ENCODE peak calls at places on chromosomes 16 and 17, in seven cellular contexts. A is fibroblast of pulmonary artery, M is H9, H is dorsolateral prefrontal cortex, X is NCI-H748 treated with DMSO at 0.1 percent for 48 hours, B is epithelial cell of prostate, Z is Right ventricle myocardium superior. I is an unnamed sample.
A peak's percentile ranks its signal among the peaks of the same experiment; 100 is the strongest.

GRCh38 chr16:68656771-68657170 is 11.7 kb downstream of the CDH3 start:
- DNase-seq in B (no peak), A (no peak), Z (no peak), H (no peak), X (no peak), M (no peak), I (peak; percentile 93)

GRCh38 chr17:30922235-30922993 is 669 bp downstream of the ADAP2 start:
- DNase-seq in M (peak; percentile 62), A (no peak), H (no peak), B (no peak), X (no peak), Z (peak; percentile 46), I (peak; percentile 18)

GRCh38 chr17:76551685-76552084 is 11.8 kb downstream of the PRCD start:
- DNase-seq in H (no peak), Z (no peak), X (no peak), B (no peak), M (no peak), A (no peak), I (no peak)

GRCh38 chr16:86224126-86224525 is 286.2 kb upstream of the FOXF1 start:
- DNase-seq in H (no peak), M (no peak), X (no peak), A (no peak), B (no peak), Z (no peak), I (no peak)

GRCh38 chr17:76275382-76276068 is 10.4 kb downstream of the UBALD2 start:
- DNase-seq in M (no peak), H (no peak), B (no peak), X (no peak), Z (no peak), A (no peak), I (no peak)

GRCh38 chr17:41352597-41353366 is 2.2 kb upstream of the KRT33A start:
- DNase-seq in M (no peak), H (no peak), A (no peak), X (no peak), B (no peak), Z (no peak), I (no peak)

GRCh38 chr17:68807998-68808772 is 147.0 kb downstream of the ABCA8 start:
- DNase-seq in X (no peak), A (no peak), M (no peak), H (no peak), B (no peak), Z (no peak), I (no peak)

GRCh38 chr17:47741793-47742145 is 8.7 kb downstream of the TBX21 start:
- DNase-seq in B (no peak), A (no peak), H (no peak), X (no peak), M (peak; percentile 5), Z (no peak), I (no peak)

GRCh38 chr17:56891751-56892150 is 22.1 kb downstream of the TRIM25 start:
- DNase-seq in M (peak; percentile 78), H (no peak), Z (peak; percentile 66), B (no peak), A (no peak), X (no peak), I (peak; percentile 46)

GRCh38 chr16:70608516-70608915 is 37.8 kb upstream of the IL34 start:
- DNase-seq in H (no peak), A (no peak), M (peak; percentile 57), B (no peak), X (no peak), Z (no peak), I (peak; percentile 49)

GRCh38 chr17:51507444-51507843 is 247.1 kb downstream of the UTP18 start:
- DNase-seq in B (no peak), H (no peak), M (no peak), X (no peak), Z (no peak), A (no peak), I (no peak)

GRCh38 chr16:84024854-84025253 is 17.7 kb downstream of the SLC38A8 start:
- DNase-seq in B (peak; percentile 79), Z (no peak), A (peak; percentile 36), X (no peak), M (no peak), H (no peak), I (no peak)

GRCh38 chr17:82241926-82242697 is 13.3 kb downstream of the SLC16A3 start:
- DNase-seq in Z (peak; percentile 73), H (no peak), B (no peak), X (no peak), A (no peak), M (peak; percentile 33), I (no peak)

GRCh38 chr17:57370051-57370581 is 113.8 kb downstream of the MSI2 start:
- DNase-seq in A (peak; percentile 92), X (no peak), B (peak; percentile 77), H (no peak), M (no peak), Z (no peak), I (no peak)

GRCh38 chr17:82297280-82297803 is 20.1 kb downstream of the CD7 start:
- DNase-seq in A (peak; percentile 95), X (no peak), H (peak; percentile 90), B (peak; percentile 51), M (no peak), Z (peak; percentile 87), I (no peak)

GRCh38 chr17:10429416-10430045 is 7.8 kb upstream of the MYH8 start:
- DNase-seq in H (no peak), Z (no peak), A (peak; percentile 21), B (no peak), M (no peak), X (no peak), I (no peak)

GRCh38 chr17:18986541-18987229 is 17.9 kb downstream of the FAM83G start:
- DNase-seq in Z (no peak), X (no peak), A (no peak), H (no peak), B (no peak), M (no peak), I (no peak)

GRCh38 chr16:17802566-17802965 is 331.8 kb upstream of the XYLT1 start:
- DNase-seq in X (no peak), A (no peak), B (no peak), H (no peak), M (no peak), Z (no peak), I (no peak)

GRCh38 chr17:68535903-68536302 is 23.7 kb downstream of the PRKAR1A start:
- DNase-seq in M (no peak), Z (no peak), B (no peak), A (no peak), H (no peak), X (no peak), I (no peak)

GRCh38 chr17:29176500-29177351 is 3.5 kb downstream of the MYO18A start:
- DNase-seq in X (peak; percentile 42), H (no peak), M (peak; percentile 88), Z (peak; percentile 70), A (peak; percentile 38), B (no peak), I (peak; percentile 74)

GRCh38 chr16:11482946-11483748 is 103.6 kb downstream of the LITAF start:
- DNase-seq in B (no peak), M (no peak), X (no peak), A (no peak), H (no peak), Z (no peak), I (no peak)

GRCh38 chr17:50887705-50888245 is 21.6 kb upstream of the TOB1 start:
- DNase-seq in Z (no peak), H (no peak), X (no peak), M (no peak), B (no peak), A (no peak), I (no peak)

GRCh38 chr16:79301036-79301435 is 299.5 kb downstream of the MAF start:
- DNase-seq in Z (no peak), A (no peak), H (no peak), M (peak; percentile 37), B (no peak), X (no peak), I (peak; percentile 21)

GRCh38 chr17:50458290-50458689 is 10.4 kb downstream of the CHAD start:
- DNase-seq in X (no peak), M (no peak), A (no peak), Z (no peak), H (no peak), B (no peak), I (no peak)

GRCh38 chr17:69358688-69359596 is 32.0 kb upstream of the ABCA5 start:
- DNase-seq in H (no peak), Z (no peak), X (peak; percentile 20), B (no peak), M (peak; percentile 88), A (no peak), I (peak; percentile 64)

GRCh38 chr16:11274964-11275363 is 1.3 kb downstream of the PRM2 start:
- DNase-seq in Z (no peak), H (no peak), A (no peak), M (no peak), B (no peak), X (no peak), I (no peak)

GRCh38 chr17:40345161-40346034 is 19.1 kb downstream of the GJD3 start:
- DNase-seq in B (no peak), H (no peak), M (peak; percentile 90), A (peak; percentile 70), X (peak; percentile 21), Z (peak; percentile 87), I (peak; percentile 79)

GRCh38 chr16:9381908-9382307 is 290.5 kb downstream of the HAPSTR1 start:
- DNase-seq in M (no peak), A (no peak), X (no peak), B (no peak), H (no peak), Z (no peak), I (no peak)

GRCh38 chr17:2343421-2343820 is 6.1 kb downstream of the SGSM2 start:
- DNase-seq in X (no peak), A (no peak), M (no peak), H (no peak), B (no peak), Z (no peak), I (no peak)

I was measured in ELF-1.